ENCODE peak calls at places on chromosome 18, in six cellular contexts. One of them, this sample, is unnamed.

GRCh38 chr18:72871091-72871490 is 3.3 kb upstream of the NETO1 start:
- DNase-seq in T-cell: no peak
- DNase-seq in stimulated activated CD4-positive, alpha-beta T cell treated with anti-CD3 and anti-CD28 coated beads, Interleukin-2, amount 100 ng/mL, for 24 hours: no peak
- DNase-seq in HL-60: no peak
- DNase-seq in GM04503: peak
- DNase-seq in GM12865: no peak
- DNase-seq in this sample: no peak

GRCh38 chr18:47929681-47930085 is 776 bp downstream of the SMAD2 start:
- DNase-seq in HL-60: no peak
- DNase-seq in GM12865: no peak
- DNase-seq in GM04503: peak
- DNase-seq in stimulated activated CD4-positive, alpha-beta T cell treated with anti-CD3 and anti-CD28 coated beads, Interleukin-2, amount 100 ng/mL, for 24 hours: no peak
- DNase-seq in T-cell: peak
- DNase-seq in this sample: no peak

GRCh38 chr18:76490701-76491171 is 4.3 kb downstream of the ZNF516 start:
- DNase-seq in GM04503: no peak
- DNase-seq in T-cell: peak
- DNase-seq in GM12865: peak
- DNase-seq in HL-60: no peak
- DNase-seq in stimulated activated CD4-positive, alpha-beta T cell treated with anti-CD3 and anti-CD28 coated beads, Interleukin-2, amount 100 ng/mL, for 24 hours: peak
- DNase-seq in this sample: no peak

GRCh38 chr18:55268146-55268545 is 308.9 kb upstream of the CCDC68 start:
- DNase-seq in stimulated activated CD4-positive, alpha-beta T cell treated with anti-CD3 and anti-CD28 coated beads, Interleukin-2, amount 100 ng/mL, for 24 hours: no peak
- DNase-seq in HL-60: no peak
- DNase-seq in GM04503: no peak
- DNase-seq in GM12865: peak
- DNase-seq in T-cell: no peak
- DNase-seq in this sample: peak

GRCh38 chr18:79786781-79787526 is 10.8 kb upstream of the KCNG2 start:
- DNase-seq in GM04503: no peak
- DNase-seq in HL-60: no peak
- DNase-seq in GM12865: no peak
- DNase-seq in T-cell: no peak
- DNase-seq in stimulated activated CD4-positive, alpha-beta T cell treated with anti-CD3 and anti-CD28 coated beads, Interleukin-2, amount 100 ng/mL, for 24 hours: no peak
- DNase-seq in this sample: no peak

GRCh38 chr18:10404148-10404547 is 50.3 kb upstream of the APCDD1 start:
- DNase-seq in stimulated activated CD4-positive, alpha-beta T cell treated with anti-CD3 and anti-CD28 coated beads, Interleukin-2, amount 100 ng/mL, for 24 hours: no peak
- DNase-seq in HL-60: no peak
- DNase-seq in GM04503: no peak
- DNase-seq in T-cell: no peak
- DNase-seq in GM12865: no peak
- DNase-seq in this sample: no peak

GRCh38 chr18:55076643-55077218 is 117.5 kb upstream of the CCDC68 start:
- DNase-seq in HL-60: no peak
- DNase-seq in GM12865: no peak
- DNase-seq in stimulated activated CD4-positive, alpha-beta T cell treated with anti-CD3 and anti-CD28 coated beads, Interleukin-2, amount 100 ng/mL, for 24 hours: no peak
- DNase-seq in GM04503: no peak
- DNase-seq in T-cell: no peak
- DNase-seq in this sample: no peak

GRCh38 chr18:23828426-23828825 is 139.2 kb downstream of the LAMA3 start:
- DNase-seq in stimulated activated CD4-positive, alpha-beta T cell treated with anti-CD3 and anti-CD28 coated beads, Interleukin-2, amount 100 ng/mL, for 24 hours: peak
- DNase-seq in GM12865: peak
- DNase-seq in HL-60: peak
- DNase-seq in T-cell: peak
- DNase-seq in GM04503: no peak
- DNase-seq in this sample: peak

GRCh38 chr18:51012441-51012840 is 17.6 kb upstream of the SMAD4 start:
- DNase-seq in GM12865: no peak
- DNase-seq in stimulated activated CD4-positive, alpha-beta T cell treated with anti-CD3 and anti-CD28 coated beads, Interleukin-2, amount 100 ng/mL, for 24 hours: no peak
- DNase-seq in GM04503: no peak
- DNase-seq in HL-60: no peak
- DNase-seq in T-cell: no peak
- DNase-seq in this sample: no peak

GRCh38 chr18:52312321-52312720 is 27.7 kb upstream of the DCC start:
- DNase-seq in HL-60: no peak
- DNase-seq in GM12865: no peak
- DNase-seq in T-cell: no peak
- DNase-seq in GM04503: no peak
- DNase-seq in stimulated activated CD4-positive, alpha-beta T cell treated with anti-CD3 and anti-CD28 coated beads, Interleukin-2, amount 100 ng/mL, for 24 hours: no peak
- DNase-seq in this sample: no peak

GRCh38 chr18:35345460-35345921 is 1.3 kb upstream of the ZNF24 start:
- DNase-seq in HL-60: no peak
- DNase-seq in stimulated activated CD4-positive, alpha-beta T cell treated with anti-CD3 and anti-CD28 coated beads, Interleukin-2, amount 100 ng/mL, for 24 hours: no peak
- DNase-seq in GM04503: no peak
- DNase-seq in GM12865: peak
- DNase-seq in T-cell: no peak
- DNase-seq in this sample: peak

GRCh38 chr18:3494245-3494526 is 44.2 kb downstream of the TGIF1 start:
- DNase-seq in GM04503: no peak
- DNase-seq in T-cell: no peak
- DNase-seq in stimulated activated CD4-positive, alpha-beta T cell treated with anti-CD3 and anti-CD28 coated beads, Interleukin-2, amount 100 ng/mL, for 24 hours: no peak
- DNase-seq in HL-60: no peak
- DNase-seq in GM12865: no peak
- DNase-seq in this sample: no peak

GRCh38 chr18:23231340-23232021 is 96.2 kb downstream of the CABLES1 start:
- DNase-seq in GM12865: peak
- DNase-seq in HL-60: peak
- DNase-seq in stimulated activated CD4-positive, alpha-beta T cell treated with anti-CD3 and anti-CD28 coated beads, Interleukin-2, amount 100 ng/mL, for 24 hours: peak
- DNase-seq in T-cell: peak
- DNase-seq in GM04503: peak
- DNase-seq in this sample: peak

GRCh38 chr18:32735781-32736180 is 37.0 kb downstream of the KLHL14 start:
- DNase-seq in T-cell: no peak
- DNase-seq in GM12865: no peak
- DNase-seq in stimulated activated CD4-positive, alpha-beta T cell treated with anti-CD3 and anti-CD28 coated beads, Interleukin-2, amount 100 ng/mL, for 24 hours: no peak
- DNase-seq in GM04503: no peak
- DNase-seq in HL-60: no peak
- DNase-seq in this sample: no peak

GRCh38 chr18:78405763-78406162 is 573.9 kb upstream of the SALL3 start:
- DNase-seq in GM04503: no peak
- DNase-seq in T-cell: no peak
- DNase-seq in HL-60: no peak
- DNase-seq in stimulated activated CD4-positive, alpha-beta T cell treated with anti-CD3 and anti-CD28 coated beads, Interleukin-2, amount 100 ng/mL, for 24 hours: no peak
- DNase-seq in GM12865: no peak
- DNase-seq in this sample: no peak

GRCh38 chr18:12637901-12638633 is 19.8 kb downstream of the SPIRE1 start:
- DNase-seq in stimulated activated CD4-positive, alpha-beta T cell treated with anti-CD3 and anti-CD28 coated beads, Interleukin-2, amount 100 ng/mL, for 24 hours: no peak
- DNase-seq in T-cell: no peak
- DNase-seq in HL-60: no peak
- DNase-seq in GM04503: no peak
- DNase-seq in GM12865: no peak
- DNase-seq in this sample: no peak

GRCh38 chr18:74375999-74376398 is 60.4 kb downstream of the C18orf63 start:
- DNase-seq in HL-60: no peak
- DNase-seq in GM12865: no peak
- DNase-seq in T-cell: no peak
- DNase-seq in stimulated activated CD4-positive, alpha-beta T cell treated with anti-CD3 and anti-CD28 coated beads, Interleukin-2, amount 100 ng/mL, for 24 hours: peak
- DNase-seq in GM04503: no peak
- DNase-seq in this sample: no peak

GRCh38 chr18:78996741-78997490 is 17.3 kb downstream of the SALL3 start:
- DNase-seq in HL-60: no peak
- DNase-seq in stimulated activated CD4-positive, alpha-beta T cell treated with anti-CD3 and anti-CD28 coated beads, Interleukin-2, amount 100 ng/mL, for 24 hours: no peak
- DNase-seq in GM12865: no peak
- DNase-seq in GM04503: no peak
- DNase-seq in T-cell: no peak
- DNase-seq in this sample: no peak

GRCh38 chr18:75070625-75071483 is 138.1 kb downstream of the PTGR3 start:
- DNase-seq in GM04503: peak
- DNase-seq in GM12865: peak
- DNase-seq in stimulated activated CD4-positive, alpha-beta T cell treated with anti-CD3 and anti-CD28 coated beads, Interleukin-2, amount 100 ng/mL, for 24 hours: peak
- DNase-seq in T-cell: peak
- DNase-seq in HL-60: peak
- DNase-seq in this sample: peak

GRCh38 chr18:9400197-9400596 is 65.6 kb downstream of the TWSG1 start:
- DNase-seq in stimulated activated CD4-positive, alpha-beta T cell treated with anti-CD3 and anti-CD28 coated beads, Interleukin-2, amount 100 ng/mL, for 24 hours: no peak
- DNase-seq in T-cell: no peak
- DNase-seq in HL-60: no peak
- DNase-seq in GM12865: no peak
- DNase-seq in GM04503: no peak
- DNase-seq in this sample: no peak

GRCh38 chr18:27604583-27604982 is 419.5 kb upstream of the CHST9 start:
- DNase-seq in T-cell: no peak
- DNase-seq in GM04503: no peak
- DNase-seq in GM12865: no peak
- DNase-seq in stimulated activated CD4-positive, alpha-beta T cell treated with anti-CD3 and anti-CD28 coated beads, Interleukin-2, amount 100 ng/mL, for 24 hours: no peak
- DNase-seq in HL-60: no peak
- DNase-seq in this sample: no peak

GRCh38 chr18:35231052-35231451 is 9.8 kb upstream of the ZNF397 start:
- DNase-seq in T-cell: peak
- DNase-seq in GM04503: no peak
- DNase-seq in GM12865: peak
- DNase-seq in stimulated activated CD4-positive, alpha-beta T cell treated with anti-CD3 and anti-CD28 coated beads, Interleukin-2, amount 100 ng/mL, for 24 hours: peak
- DNase-seq in HL-60: peak
- DNase-seq in this sample: peak

GRCh38 chr18:59696311-59697235 is 650 bp downstream of the CCBE1 start:
- DNase-seq in GM12865: no peak
- DNase-seq in HL-60: no peak
- DNase-seq in stimulated activated CD4-positive, alpha-beta T cell treated with anti-CD3 and anti-CD28 coated beads, Interleukin-2, amount 100 ng/mL, for 24 hours: no peak
- DNase-seq in GM04503: no peak
- DNase-seq in T-cell: no peak
- DNase-seq in this sample: no peak

GRCh38 chr18:13380671-13381070 is 162.1 kb downstream of the LDLRAD4 start:
- DNase-seq in GM12865: no peak
- DNase-seq in HL-60: no peak
- DNase-seq in stimulated activated CD4-positive, alpha-beta T cell treated with anti-CD3 and anti-CD28 coated beads, Interleukin-2, amount 100 ng/mL, for 24 hours: no peak
- DNase-seq in T-cell: no peak
- DNase-seq in GM04503: no peak
- DNase-seq in this sample: no peak

GRCh38 chr18:67731853-67732252 is 215.3 kb upstream of the DSEL start:
- DNase-seq in stimulated activated CD4-positive, alpha-beta T cell treated with anti-CD3 and anti-CD28 coated beads, Interleukin-2, amount 100 ng/mL, for 24 hours: no peak
- DNase-seq in GM12865: no peak
- DNase-seq in GM04503: no peak
- DNase-seq in T-cell: no peak
- DNase-seq in HL-60: no peak
- DNase-seq in this sample: no peak

GRCh38 chr18:63867368-63867767 is 20.1 kb upstream of the SERPINB2 start:
- DNase-seq in GM04503: no peak
- DNase-seq in HL-60: no peak
- DNase-seq in stimulated activated CD4-positive, alpha-beta T cell treated with anti-CD3 and anti-CD28 coated beads, Interleukin-2, amount 100 ng/mL, for 24 hours: no peak
- DNase-seq in GM12865: no peak
- DNase-seq in T-cell: no peak
- DNase-seq in this sample: no peak

GRCh38 chr18:59742325-59743111 is 45.3 kb upstream of the CCBE1 start:
- DNase-seq in GM04503: peak
- DNase-seq in stimulated activated CD4-positive, alpha-beta T cell treated with anti-CD3 and anti-CD28 coated beads, Interleukin-2, amount 100 ng/mL, for 24 hours: no peak
- DNase-seq in T-cell: no peak
- DNase-seq in HL-60: no peak
- DNase-seq in GM12865: no peak
- DNase-seq in this sample: no peak

GRCh38 chr18:4106407-4107033 is 348.6 kb downstream of the DLGAP1 start:
- DNase-seq in stimulated activated CD4-positive, alpha-beta T cell treated with anti-CD3 and anti-CD28 coated beads, Interleukin-2, amount 100 ng/mL, for 24 hours: peak
- DNase-seq in GM12865: peak
- DNase-seq in T-cell: peak
- DNase-seq in HL-60: peak
- DNase-seq in GM04503: no peak
- DNase-seq in this sample: peak

GRCh38 chr18:32300914-32301313 is 111.1 kb downstream of the MEP1B start:
- DNase-seq in GM04503: no peak
- DNase-seq in T-cell: no peak
- DNase-seq in HL-60: no peak
- DNase-seq in GM12865: no peak
- DNase-seq in stimulated activated CD4-positive, alpha-beta T cell treated with anti-CD3 and anti-CD28 coated beads, Interleukin-2, amount 100 ng/mL, for 24 hours: no peak
- DNase-seq in this sample: no peak

GRCh38 chr18:44411971-44412370 is 268.7 kb upstream of the SETBP1 start:
- DNase-seq in GM12865: no peak
- DNase-seq in stimulated activated CD4-positive, alpha-beta T cell treated with anti-CD3 and anti-CD28 coated beads, Interleukin-2, amount 100 ng/mL, for 24 hours: no peak
- DNase-seq in T-cell: no peak
- DNase-seq in HL-60: no peak
- DNase-seq in GM04503: no peak
- DNase-seq in this sample: no peak

GRCh38 chr18:44725300-44726096 is 44.8 kb downstream of the SETBP1 start:
- DNase-seq in stimulated activated CD4-positive, alpha-beta T cell treated with anti-CD3 and anti-CD28 coated beads, Interleukin-2, amount 100 ng/mL, for 24 hours: peak
- DNase-seq in GM04503: no peak
- DNase-seq in HL-60: peak
- DNase-seq in GM12865: peak
- DNase-seq in T-cell: peak
- DNase-seq in this sample: peak

GRCh38 chr18:32317651-32318050 is 127.8 kb downstream of the MEP1B start:
- DNase-seq in HL-60: no peak
- DNase-seq in GM04503: peak
- DNase-seq in stimulated activated CD4-positive, alpha-beta T cell treated with anti-CD3 and anti-CD28 coated beads, Interleukin-2, amount 100 ng/mL, for 24 hours: no peak
- DNase-seq in T-cell: no peak
- DNase-seq in GM12865: no peak
- DNase-seq in this sample: no peak

GRCh38 chr18:54388203-54389142 is 30.8 kb downstream of the C18orf54 start:
- DNase-seq in GM04503: peak
- DNase-seq in GM12865: peak
- DNase-seq in stimulated activated CD4-positive, alpha-beta T cell treated with anti-CD3 and anti-CD28 coated beads, Interleukin-2, amount 100 ng/mL, for 24 hours: peak
- DNase-seq in HL-60: peak
- DNase-seq in T-cell: peak
- DNase-seq in this sample: peak

GRCh38 chr18:54117853-54118773 is 106.4 kb downstream of the MBD2 start:
- DNase-seq in stimulated activated CD4-positive, alpha-beta T cell treated with anti-CD3 and anti-CD28 coated beads, Interleukin-2, amount 100 ng/mL, for 24 hours: no peak
- DNase-seq in T-cell: no peak
- DNase-seq in GM04503: no peak
- DNase-seq in HL-60: no peak
- DNase-seq in GM12865: no peak
- DNase-seq in this sample: no peak

GRCh38 chr18:22457552-22457951 is 39.8 kb upstream of the CTAGE1 start:
- DNase-seq in GM04503: no peak
- DNase-seq in stimulated activated CD4-positive, alpha-beta T cell treated with anti-CD3 and anti-CD28 coated beads, Interleukin-2, amount 100 ng/mL, for 24 hours: no peak
- DNase-seq in GM12865: no peak
- DNase-seq in T-cell: no peak
- DNase-seq in HL-60: no peak
- DNase-seq in this sample: no peak

GRCh38 chr18:74682141-74682997 is 84.7 kb downstream of the ZNF407 start:
- DNase-seq in T-cell: no peak
- DNase-seq in stimulated activated CD4-positive, alpha-beta T cell treated with anti-CD3 and anti-CD28 coated beads, Interleukin-2, amount 100 ng/mL, for 24 hours: no peak
- DNase-seq in GM04503: no peak
- DNase-seq in HL-60: no peak
- DNase-seq in GM12865: no peak
- DNase-seq in this sample: no peak

GRCh38 chr18:42113529-42114191 is 158.6 kb downstream of the PIK3C3 start:
- DNase-seq in HL-60: peak
- DNase-seq in stimulated activated CD4-positive, alpha-beta T cell treated with anti-CD3 and anti-CD28 coated beads, Interleukin-2, amount 100 ng/mL, for 24 hours: no peak
- DNase-seq in T-cell: no peak
- DNase-seq in GM04503: peak
- DNase-seq in GM12865: no peak
- DNase-seq in this sample: no peak

GRCh38 chr18:48790226-48790863 is 160.4 kb downstream of the SMAD7 start:
- DNase-seq in stimulated activated CD4-positive, alpha-beta T cell treated with anti-CD3 and anti-CD28 coated beads, Interleukin-2, amount 100 ng/mL, for 24 hours: no peak
- DNase-seq in HL-60: no peak
- DNase-seq in GM04503: no peak
- DNase-seq in T-cell: no peak
- DNase-seq in GM12865: no peak
- DNase-seq in this sample: no peak

GRCh38 chr18:2606335-2606734 is 35.0 kb downstream of the NDC80 start:
- DNase-seq in stimulated activated CD4-positive, alpha-beta T cell treated with anti-CD3 and anti-CD28 coated beads, Interleukin-2, amount 100 ng/mL, for 24 hours: no peak
- DNase-seq in GM04503: no peak
- DNase-seq in GM12865: no peak
- DNase-seq in HL-60: no peak
- DNase-seq in T-cell: no peak
- DNase-seq in this sample: no peak